ENCODE peak calls at places on chromosomes 3 and 15, in ten cellular contexts. U is upper lobe of left lung, O is SK-N-SH, C is esophagus muscularis mucosa, E is sigmoid colon, S is HepG2, T is stomach, L is K562, M is A549, P is transverse colon. J is an unnamed sample.

GRCh38 chr3:143811602-143812001 is 36.7 kb downstream of the SLC9A9 start:
- DNase-seq in U (peak; percentile 42), O (no peak), C (peak; percentile 85), E (peak; percentile 82), S (no peak), T (no peak), L (no peak), M (no peak), P (peak; percentile 26), J (peak; percentile 56)

GRCh38 chr3:72133329-72134011 is 348.5 kb upstream of the PROK2 start:
- DNase-seq in U (no peak), O (no peak), C (no peak), E (no peak), S (peak; percentile 15), T (no peak), L (peak; percentile 29), M (no peak), P (no peak), J (no peak)

GRCh38 chr3:152834354-152835310 is at the start of gene P2RY1:
- DNase-seq in U (peak; percentile 73), O (peak; percentile 70), C (no peak), E (peak; percentile 84), S (no peak), T (peak; percentile 50), L (peak; percentile 88), M (peak; percentile 51), P (peak; percentile 82), J (peak; percentile 19)

GRCh38 chr3:164340273-164340672 is 738.0 kb downstream of the SI start:
- DNase-seq in U (no peak), O (no peak), C (no peak), E (no peak), S (no peak), T (no peak), L (no peak), M (no peak), P (no peak), J (no peak)

GRCh38 chr3:31955581-31955980 is 25.5 kb downstream of the OSBPL10 start:
- DNase-seq in U (no peak), O (no peak), C (peak; percentile 17), E (no peak), S (no peak), T (no peak), L (no peak), M (no peak), P (no peak), J (no peak)

GRCh38 chr3:177186306-177186705 is 11.0 kb downstream of the TBL1XR1 start:
- DNase-seq in U (no peak), O (no peak), C (no peak), E (no peak), S (no peak), T (no peak), L (no peak), M (no peak), P (no peak), J (no peak)

GRCh38 chr15:55221090-55222011 is 24.6 kb upstream of the RSL24D1 start:
- DNase-seq in U (peak; percentile 74), O (no peak), C (no peak), E (no peak), S (peak; percentile 86), T (no peak), L (no peak), M (peak; percentile 20), P (no peak), J (no peak)

GRCh38 chr3:110495201-110495927 is 576.3 kb upstream of the NECTIN3 start:
- DNase-seq in U (peak; percentile 68), O (no peak), C (no peak), E (no peak), S (no peak), T (no peak), L (no peak), M (no peak), P (no peak), J (no peak)

GRCh38 chr15:68441045-68441743 is 9.2 kb upstream of the ITGA11 start:
- DNase-seq in U (no peak), O (no peak), C (peak; percentile 90), E (no peak), S (no peak), T (no peak), L (no peak), M (no peak), P (no peak), J (no peak)

GRCh38 chr15:69659454-69660050 is 206.9 kb downstream of the RPLP1 start:
- DNase-seq in U (no peak), O (no peak), C (no peak), E (no peak), S (no peak), T (no peak), L (no peak), M (no peak), P (no peak), J (no peak)

GRCh38 chr3:23657647-23658046 is 148.1 kb upstream of the UBE2E1 start:
- DNase-seq in U (no peak), O (no peak), C (no peak), E (no peak), S (no peak), T (no peak), L (no peak), M (no peak), P (no peak), J (no peak)

GRCh38 chr3:23662079-23662617 is 143.6 kb upstream of the UBE2E1 start:
- DNase-seq in U (no peak), O (no peak), C (no peak), E (no peak), S (no peak), T (no peak), L (no peak), M (no peak), P (no peak), J (no peak)

GRCh38 chr3:23659274-23659673 is 146.5 kb upstream of the UBE2E1 start:
- DNase-seq in U (no peak), O (no peak), C (no peak), E (no peak), S (no peak), T (no peak), L (no peak), M (no peak), P (no peak), J (no peak)

GRCh38 chr3:23656821-23657220 is 148.9 kb upstream of the UBE2E1 start:
- DNase-seq in U (no peak), O (no peak), C (no peak), E (no peak), S (no peak), T (no peak), L (no peak), M (no peak), P (no peak), J (no peak)

GRCh38 chr3:23659840-23660430 is 145.8 kb upstream of the UBE2E1 start:
- DNase-seq in U (no peak), O (no peak), C (no peak), E (no peak), S (no peak), T (no peak), L (no peak), M (no peak), P (no peak), J (no peak)
- TF ChIP-seq CTCF in U (no peak), O (no peak), C (no peak), E (no peak), S (no peak), T (no peak), L (no peak), M (no peak), P (no peak), J (no peak)

GRCh38 chr15:64464271-64465005 is 4.1 kb downstream of the ZNF609 start:
- DNase-seq in U (peak; percentile 70), O (no peak), C (no peak), E (no peak), S (no peak), T (no peak), L (no peak), M (no peak), P (no peak), J (no peak)
- TF ChIP-seq EP300 in U (no peak), O (no peak), C (no peak), E (no peak), S (no peak), T (no peak), L (no peak), M (no peak), P (no peak), J (no peak)

GRCh38 chr15:26890988-26891387 is 24.1 kb downstream of the GABRA5 start:
- DNase-seq in U (no peak), O (no peak), C (no peak), E (no peak), S (no peak), T (no peak), L (no peak), M (no peak), P (no peak), J (no peak)
- H3K4me3 ChIP-seq in U (no peak overlapping the region), O (peak overlapping the region; percentile 55), C (no peak overlapping the region), E (no peak overlapping the region), S (no peak overlapping the region), T (no peak overlapping the region), L (no peak overlapping the region), M (no peak overlapping the region), P (no peak overlapping the region), J (no peak overlapping the region)

DNA sequence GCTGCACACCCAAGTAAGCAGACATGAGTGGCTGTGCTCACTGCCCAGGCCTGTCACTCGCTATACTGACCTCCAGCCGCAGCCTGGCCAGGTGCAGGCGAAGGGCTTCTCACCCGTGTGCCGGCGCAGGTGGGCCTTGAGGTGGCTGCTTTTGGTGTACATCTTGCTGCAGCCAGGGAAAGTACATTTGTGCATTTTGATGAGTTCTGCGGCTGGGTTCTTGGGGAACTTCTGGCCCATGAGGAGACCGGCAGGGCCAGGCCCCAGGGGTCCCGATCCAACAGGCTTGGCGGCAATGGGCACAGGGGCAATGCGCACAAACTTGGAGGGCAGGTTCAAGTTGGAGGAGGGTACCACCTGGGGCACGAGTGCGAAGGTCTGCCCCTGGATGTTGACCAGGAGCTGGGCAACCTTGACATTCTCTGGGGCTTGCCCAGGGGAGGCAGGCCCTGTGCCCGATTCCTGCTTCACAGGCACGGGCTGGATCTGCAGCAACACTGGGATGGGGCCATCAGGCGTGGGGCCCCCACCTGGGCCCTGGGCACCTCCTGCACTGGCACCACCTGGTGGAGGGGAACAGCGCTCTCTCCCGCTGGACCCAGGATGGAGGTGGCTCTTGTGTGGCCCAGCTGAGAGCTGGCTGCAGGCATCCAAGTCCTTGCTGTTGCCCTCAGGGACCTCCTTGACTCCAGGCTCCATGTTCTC is 5.3 kb downstream of the KLF15 start:
- DNase-seq in U (peak; percentile 24), O (no peak), C (no peak), E (peak; percentile 63), S (no peak), T (no peak), L (no peak), M (no peak), P (peak; percentile 5), J (no peak)
- TF ChIP-seq CTCF in U (peak; percentile 6), O (no peak), C (no peak), E (no peak), S (peak; percentile 33), T (no peak), L (no peak), M (no peak), P (no peak), J (no peak)

GRCh38 chr3:126258670-126259069 is 78.3 kb upstream of the ALDH1L1 start:
- DNase-seq in U (no peak), O (no peak), C (peak; percentile 82), E (no peak), S (no peak), T (no peak), L (peak; percentile 51), M (no peak), P (no peak), J (no peak)
- TF ChIP-seq EP300 in U (no peak), O (no peak), C (no peak), E (no peak), S (no peak), T (no peak), L (no peak), M (no peak), P (no peak), J (no peak)

GRCh38 chr3:185831195-185831594 is 6.4 kb upstream of the IGF2BP2 start:
- DNase-seq in U (no peak), O (no peak), C (no peak), E (no peak), S (no peak), T (no peak), L (no peak), M (no peak), P (no peak), J (no peak)
- H3K4me3 ChIP-seq in U (no peak overlapping the region), O (no peak overlapping the region), C (no peak overlapping the region), E (no peak overlapping the region), S (no peak overlapping the region), T (no peak overlapping the region), L (no peak overlapping the region), M (no peak overlapping the region), P (no peak overlapping the region), J (no peak overlapping the region)